ENCODE peak calls at places on chromosomes 2 and 18, in eight cellular contexts. One of them, this sample, is unnamed. For H3K36me3, the result is how much of the 10 kb centered on the place peaks cover.

GRCh38 chr18:48828713-48829442 is 121.9 kb downstream of the SMAD7 start:
- DNase-seq in HCT116: no peak
- DNase-seq in GM23338: no peak
- DNase-seq in neural progenitor cell: peak
- DNase-seq in GM23248: no peak
- DNase-seq in OCI-LY7: no peak
- DNase-seq in SK-N-SH: peak
- DNase-seq in hepatocyte: peak
- DNase-seq in this sample: no peak

GRCh38 chr2:55141572-55142413 is 90.3 kb downstream of the CLHC1 start:
- DNase-seq in neural progenitor cell: no peak
- DNase-seq in SK-N-SH: no peak
- DNase-seq in GM23248: no peak
- DNase-seq in hepatocyte: no peak
- DNase-seq in OCI-LY7: no peak
- DNase-seq in GM23338: no peak
- DNase-seq in HCT116: no peak
- DNase-seq in this sample: peak

GRCh38 chr2:172774302-172774701 is 38.7 kb downstream of the RAPGEF4 start:
- DNase-seq in GM23248: no peak
- DNase-seq in OCI-LY7: no peak
- DNase-seq in GM23338: no peak
- DNase-seq in SK-N-SH: no peak
- DNase-seq in HCT116: no peak
- DNase-seq in hepatocyte: no peak
- DNase-seq in neural progenitor cell: no peak
- DNase-seq in this sample: no peak

GRCh38 chr2:15034246-15034645 is 401.7 kb downstream of the LRATD1 start:
- DNase-seq in GM23248: no peak
- DNase-seq in neural progenitor cell: no peak
- DNase-seq in OCI-LY7: no peak
- DNase-seq in hepatocyte: no peak
- DNase-seq in HCT116: no peak
- DNase-seq in SK-N-SH: no peak
- DNase-seq in GM23338: no peak
- DNase-seq in this sample: no peak

GRCh38 chr2:12718662-12719399 is 2.1 kb downstream of the TRIB2 start:
- DNase-seq in hepatocyte: peak
- DNase-seq in HCT116: no peak
- DNase-seq in SK-N-SH: peak
- DNase-seq in neural progenitor cell: peak
- DNase-seq in OCI-LY7: peak
- DNase-seq in GM23248: peak
- DNase-seq in GM23338: peak
- DNase-seq in this sample: peak

GRCh38 chr18:11880586-11881304 is 27.4 kb downstream of the MPPE1 start:
- DNase-seq in neural progenitor cell: no peak
- DNase-seq in SK-N-SH: no peak
- DNase-seq in OCI-LY7: no peak
- DNase-seq in GM23338: no peak
- DNase-seq in hepatocyte: no peak
- DNase-seq in HCT116: no peak
- DNase-seq in GM23248: no peak
- DNase-seq in this sample: no peak

GRCh38 chr2:219175486-219175885 is 1.2 kb downstream of the CNPPD1 start:
- DNase-seq in OCI-LY7: no peak
- DNase-seq in GM23248: no peak
- DNase-seq in neural progenitor cell: no peak
- DNase-seq in HCT116: no peak
- DNase-seq in GM23338: no peak
- DNase-seq in SK-N-SH: no peak
- DNase-seq in hepatocyte: no peak
- DNase-seq in this sample: no peak

GRCh38 chr2:134919360-134920210 is 963 bp downstream of the CCNT2 start:
- DNase-seq in neural progenitor cell: no peak
- DNase-seq in hepatocyte: no peak
- DNase-seq in SK-N-SH: peak
- DNase-seq in OCI-LY7: peak
- DNase-seq in HCT116: no peak
- DNase-seq in GM23338: no peak
- DNase-seq in GM23248: peak
- DNase-seq in this sample: peak

GRCh38 chr2:46388873-46389272 is 90.5 kb upstream of the TMEM247 start:
- DNase-seq in HCT116: no peak
- DNase-seq in GM23338: no peak
- DNase-seq in GM23248: no peak
- DNase-seq in OCI-LY7: no peak
- DNase-seq in neural progenitor cell: no peak
- DNase-seq in hepatocyte: no peak
- DNase-seq in SK-N-SH: no peak
- DNase-seq in this sample: no peak

GRCh38 chr2:126880262-126880800 is 18.4 kb upstream of the TEX51 start:
- DNase-seq in hepatocyte: no peak
- DNase-seq in GM23248: no peak
- DNase-seq in GM23338: no peak
- DNase-seq in HCT116: no peak
- DNase-seq in neural progenitor cell: no peak
- DNase-seq in OCI-LY7: no peak
- DNase-seq in SK-N-SH: no peak
- DNase-seq in this sample: no peak

GRCh38 chr18:71831039-71831438 is 713.1 kb downstream of the CBLN2 start:
- DNase-seq in neural progenitor cell: no peak
- DNase-seq in SK-N-SH: no peak
- DNase-seq in HCT116: no peak
- DNase-seq in OCI-LY7: no peak
- DNase-seq in GM23338: no peak
- DNase-seq in hepatocyte: no peak
- DNase-seq in GM23248: no peak
- DNase-seq in this sample: peak

GRCh38 chr18:13889661-13890060 is 25.7 kb downstream of the MC2R start:
- DNase-seq in hepatocyte: peak
- DNase-seq in SK-N-SH: no peak
- DNase-seq in HCT116: no peak
- DNase-seq in GM23248: peak
- DNase-seq in OCI-LY7: no peak
- DNase-seq in GM23338: no peak
- DNase-seq in neural progenitor cell: no peak
- DNase-seq in this sample: peak

GRCh38 chr2:215288112-215288815 is 23.6 kb upstream of the ATIC start:
- DNase-seq in HCT116: no peak
- DNase-seq in GM23338: no peak
- DNase-seq in OCI-LY7: no peak
- DNase-seq in SK-N-SH: no peak
- DNase-seq in neural progenitor cell: no peak
- DNase-seq in hepatocyte: no peak
- DNase-seq in GM23248: no peak
- DNase-seq in this sample: no peak

GRCh38 chr2:164061129-164061746 is 325.4 kb upstream of the FIGN start:
- DNase-seq in hepatocyte: peak
- DNase-seq in GM23248: peak
- DNase-seq in OCI-LY7: peak
- DNase-seq in GM23338: peak
- DNase-seq in HCT116: peak
- DNase-seq in neural progenitor cell: peak
- DNase-seq in SK-N-SH: peak
- DNase-seq in this sample: peak

GRCh38 chr2:219681301-219682290 is 54.2 kb downstream of the SLC4A3 start:
- DNase-seq in GM23338: no peak
- DNase-seq in HCT116: no peak
- DNase-seq in OCI-LY7: no peak
- DNase-seq in GM23248: peak
- DNase-seq in neural progenitor cell: no peak
- DNase-seq in hepatocyte: no peak
- DNase-seq in SK-N-SH: no peak
- DNase-seq in this sample: peak

GRCh38 chr2:56806924-56807323 is 623.1 kb downstream of the CCDC85A start:
- DNase-seq in SK-N-SH: no peak
- DNase-seq in hepatocyte: peak
- DNase-seq in HCT116: no peak
- DNase-seq in neural progenitor cell: no peak
- DNase-seq in GM23248: no peak
- DNase-seq in GM23338: no peak
- DNase-seq in OCI-LY7: no peak
- DNase-seq in this sample: peak

GRCh38 chr2:232772540-232772939 is 3.8 kb downstream of the KCNJ13 start:
- DNase-seq in GM23338: no peak
- DNase-seq in GM23248: no peak
- DNase-seq in HCT116: no peak
- DNase-seq in SK-N-SH: no peak
- DNase-seq in OCI-LY7: peak
- DNase-seq in hepatocyte: no peak
- DNase-seq in neural progenitor cell: no peak
- DNase-seq in this sample: no peak

GRCh38 chr2:223558970-223559369 is 43.2 kb downstream of the SCG2 start:
- DNase-seq in HCT116: no peak
- DNase-seq in hepatocyte: no peak
- DNase-seq in SK-N-SH: no peak
- DNase-seq in neural progenitor cell: no peak
- DNase-seq in OCI-LY7: no peak
- DNase-seq in GM23248: no peak
- DNase-seq in GM23338: no peak
- DNase-seq in this sample: no peak
- H2AFZ ChIP-seq in HCT116: no peak
- H2AFZ ChIP-seq in hepatocyte: no peak
- H2AFZ ChIP-seq in SK-N-SH: peak
- H2AFZ ChIP-seq in neural progenitor cell: no peak
- H2AFZ ChIP-seq in OCI-LY7: no peak
- H2AFZ ChIP-seq in GM23248: no peak
- H2AFZ ChIP-seq in GM23338: no peak
- H2AFZ ChIP-seq in this sample: no peak

GRCh38 chr2:235045973-235046343 is 94.1 kb downstream of the SH3BP4 start:
- DNase-seq in hepatocyte: no peak
- DNase-seq in GM23338: no peak
- DNase-seq in SK-N-SH: no peak
- DNase-seq in OCI-LY7: no peak
- DNase-seq in GM23248: no peak
- DNase-seq in neural progenitor cell: no peak
- DNase-seq in HCT116: no peak
- DNase-seq in this sample: no peak
- H3K36me3 ChIP-seq in hepatocyte: under half
- H3K36me3 ChIP-seq in GM23338: under half
- H3K36me3 ChIP-seq in SK-N-SH: under half
- H3K36me3 ChIP-seq in OCI-LY7: under half
- H3K36me3 ChIP-seq in GM23248: under half
- H3K36me3 ChIP-seq in neural progenitor cell: under half
- H3K36me3 ChIP-seq in HCT116: under half
- H3K36me3 ChIP-seq in this sample: under half

DNA sequence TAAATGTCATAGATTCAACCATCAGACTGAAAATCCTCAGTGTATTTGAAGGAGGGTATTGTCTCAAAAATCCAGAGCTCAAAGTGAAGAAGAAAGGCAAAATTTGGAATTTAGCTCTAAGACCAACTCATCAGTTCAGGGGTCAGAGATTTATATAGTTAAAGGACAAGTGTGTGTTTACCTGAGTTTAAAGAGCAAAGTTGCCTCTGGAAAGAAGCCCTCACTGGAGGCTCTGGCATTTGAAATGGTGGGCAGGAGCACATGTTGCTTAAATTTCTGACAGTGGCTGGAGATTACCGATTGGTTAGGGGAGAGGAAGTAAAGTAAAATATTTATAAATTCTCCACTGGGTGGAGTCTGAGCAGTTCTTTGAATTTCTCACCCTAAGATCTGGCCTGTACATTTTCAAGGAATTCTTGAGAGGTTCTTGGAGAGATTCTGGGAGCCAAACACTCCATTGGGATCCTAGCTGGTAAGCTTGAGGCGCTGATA is at the start of gene KYNU:
- DNase-seq in neural progenitor cell: no peak
- DNase-seq in hepatocyte: peak
- DNase-seq in GM23338: no peak
- DNase-seq in SK-N-SH: no peak
- DNase-seq in HCT116: no peak
- DNase-seq in GM23248: peak
- DNase-seq in OCI-LY7: no peak
- DNase-seq in this sample: peak
- TF ChIP-seq EZH2phosphoT487 in neural progenitor cell: no peak
- TF ChIP-seq EZH2phosphoT487 in hepatocyte: no peak
- TF ChIP-seq EZH2phosphoT487 in GM23338: no peak
- TF ChIP-seq EZH2phosphoT487 in SK-N-SH: no peak
- TF ChIP-seq EZH2phosphoT487 in HCT116: no peak
- TF ChIP-seq EZH2phosphoT487 in GM23248: no peak
- TF ChIP-seq EZH2phosphoT487 in OCI-LY7: no peak
- TF ChIP-seq EZH2phosphoT487 in this sample: no peak

GRCh38 chr2:156465573-156465972 is 29.4 kb downstream of the GPD2 start:
- DNase-seq in HCT116: no peak
- DNase-seq in GM23248: no peak
- DNase-seq in OCI-LY7: no peak
- DNase-seq in GM23338: no peak
- DNase-seq in hepatocyte: no peak
- DNase-seq in SK-N-SH: no peak
- DNase-seq in neural progenitor cell: no peak
- DNase-seq in this sample: no peak
- H2AFZ ChIP-seq in HCT116: no peak
- H2AFZ ChIP-seq in GM23248: no peak
- H2AFZ ChIP-seq in OCI-LY7: no peak
- H2AFZ ChIP-seq in GM23338: no peak
- H2AFZ ChIP-seq in hepatocyte: no peak
- H2AFZ ChIP-seq in SK-N-SH: no peak
- H2AFZ ChIP-seq in neural progenitor cell: no peak
- H2AFZ ChIP-seq in this sample: no peak

GRCh38 chr18:75660932-75661331 is 233.4 kb upstream of the SMIM21 start:
- DNase-seq in GM23248: no peak
- DNase-seq in HCT116: no peak
- DNase-seq in OCI-LY7: no peak
- DNase-seq in GM23338: no peak
- DNase-seq in SK-N-SH: no peak
- DNase-seq in hepatocyte: no peak
- DNase-seq in neural progenitor cell: no peak
- DNase-seq in this sample: no peak
- H3K36me3 ChIP-seq in GM23248: under half
- H3K36me3 ChIP-seq in HCT116: under half
- H3K36me3 ChIP-seq in OCI-LY7: under half
- H3K36me3 ChIP-seq in GM23338: under half
- H3K36me3 ChIP-seq in SK-N-SH: under half
- H3K36me3 ChIP-seq in hepatocyte: under half
- H3K36me3 ChIP-seq in neural progenitor cell: under half
- H3K36me3 ChIP-seq in this sample: under half

GRCh38 chr2:43105586-43106562 is 120.5 kb downstream of the ZFP36L2 start:
- DNase-seq in GM23338: peak
- DNase-seq in GM23248: peak
- DNase-seq in OCI-LY7: peak
- DNase-seq in HCT116: peak
- DNase-seq in SK-N-SH: peak
- DNase-seq in neural progenitor cell: no peak
- DNase-seq in hepatocyte: peak
- DNase-seq in this sample: peak
- TF ChIP-seq EZH2phosphoT487 in GM23338: no peak
- TF ChIP-seq EZH2phosphoT487 in GM23248: no peak
- TF ChIP-seq EZH2phosphoT487 in OCI-LY7: no peak
- TF ChIP-seq EZH2phosphoT487 in HCT116: no peak
- TF ChIP-seq EZH2phosphoT487 in SK-N-SH: no peak
- TF ChIP-seq EZH2phosphoT487 in neural progenitor cell: no peak
- TF ChIP-seq EZH2phosphoT487 in hepatocyte: no peak
- TF ChIP-seq EZH2phosphoT487 in this sample: no peak

This sample was measured in PC-3.